ENCODE peak calls at places on chromosomes 11 and 22, in four cellular contexts. J is T1000, O is iris pigment epithelial cell, V is sigmoid colon. H is an unnamed sample.

GRCh38 chr22:49751318-49751967 is 76.2 kb downstream of the BRD1 start:
- DNase-seq in J (no peak), O (no peak), V (no peak), H (no peak)

GRCh38 chr22:27662359-27663030 is 139.1 kb downstream of the MN1 start:
- DNase-seq in V (no peak), O (no peak), J (no peak), H (peak)

GRCh38 chr11:60700689-60701508 is 1.5 kb downstream of the MS4A8 start:
- DNase-seq in J (no peak), O (peak), V (no peak), H (no peak)

GRCh38 chr22:45073064-45073463 is 63.3 kb upstream of the PHF21B start:
- DNase-seq in V (no peak), O (no peak), J (no peak), H (no peak)

GRCh38 chr11:35632301-35632700 is 14.0 kb downstream of the FJX1 start:
- DNase-seq in J (peak), V (no peak), O (no peak), H (no peak)

GRCh38 chr11:108929241-108929640 is 264.4 kb downstream of the DDX10 start:
- DNase-seq in J (no peak), V (no peak), O (peak), H (no peak)

GRCh38 chr11:70532728-70533127 is 134.4 kb downstream of the CTTN start:
- DNase-seq in V (no peak), O (no peak), J (no peak), H (no peak)

GRCh38 chr11:1749020-1749758 is 1.2 kb downstream of the IFITM10 start:
- DNase-seq in O (no peak), J (no peak), V (no peak), H (no peak)

GRCh38 chr11:40302669-40303068 is 1156.8 kb downstream of the LRRC4C start:
- DNase-seq in V (no peak), O (peak), J (no peak), H (no peak)

GRCh38 chr11:117927926-117928325 is 1.3 kb downstream of the TMPRSS13 start:
- DNase-seq in V (no peak), O (no peak), J (no peak), H (peak)

GRCh38 chr11:37804666-37805065 is 1206.6 kb upstream of the RAG2 start:
- DNase-seq in O (no peak), V (no peak), J (no peak), H (no peak)

GRCh38 chr22:44357962-44358553 is 45.3 kb upstream of the SHISAL1 start:
- DNase-seq in V (peak), O (no peak), J (no peak), H (no peak)

GRCh38 chr22:40748388-40748970 is 69.2 kb downstream of the MCHR1 start:
- DNase-seq in O (no peak), J (no peak), V (no peak), H (no peak)

GRCh38 chr11:15248749-15249148 is 134.0 kb downstream of the INSC start:
- DNase-seq in V (no peak), O (no peak), J (no peak), H (no peak)

GRCh38 chr11:76616676-76617552 is 53.6 kb downstream of the LRRC32 start:
- DNase-seq in O (no peak), V (peak), J (no peak), H (peak)

GRCh38 chr11:38824573-38824972 is 2226.5 kb upstream of the RAG2 start:
- DNase-seq in V (no peak), J (no peak), O (peak), H (no peak)

GRCh38 chr11:95469268-95469667 is 238.3 kb upstream of the SESN3 start:
- DNase-seq in J (no peak), O (no peak), V (no peak), H (no peak)

GRCh38 chr22:19689408-19689807 is 24.9 kb upstream of the SEPTIN5 start:
- DNase-seq in J (no peak), V (peak), O (no peak), H (no peak)

GRCh38 chr11:66881927-66882452 is 25.1 kb downstream of the LRFN4 start:
- DNase-seq in V (no peak), O (no peak), J (no peak), H (no peak)

GRCh38 chr11:117835576-117835975 is 11.0 kb upstream of the FXYD2 start:
- DNase-seq in J (no peak), O (no peak), V (no peak), H (peak)

GRCh38 chr22:28750471-28750881 is 8.6 kb downstream of the HSCB start:
- DNase-seq in J (no peak), O (peak), V (no peak), H (no peak)

GRCh38 chr11:69292221-69292648 is 1.7 kb upstream of the MYEOV start:
- DNase-seq in V (no peak), J (no peak), O (no peak), H (no peak)

GRCh38 chr11:120385110-120385509 is 48.9 kb downstream of the ARHGEF12 start:
- DNase-seq in O (no peak), V (no peak), J (no peak), H (no peak)

GRCh38 chr11:118054712-118055640 is 21.9 kb upstream of the TMPRSS4 start:
- DNase-seq in J (no peak), V (peak), O (no peak), H (peak)

GRCh38 chr11:119092880-119093665 is 8.4 kb downstream of the HMBS start:
- DNase-seq in J (no peak), O (peak), V (peak), H (no peak)

GRCh38 chr11:36333897-36334296 is 37.8 kb downstream of the PRR5L start:
- DNase-seq in V (no peak), J (no peak), O (peak), H (no peak)

GRCh38 chr11:79269923-79270322 is 170.9 kb downstream of the TENM4 start:
- DNase-seq in O (no peak), V (no peak), J (no peak), H (no peak)

GRCh38 chr11:72773291-72773690 is 20.6 kb downstream of the STARD10 start:
- DNase-seq in J (peak), V (peak), O (peak), H (no peak)

GRCh38 chr22:22424210-22424800 is 84.2 kb downstream of the ZNF280B start:
- DNase-seq in O (no peak), V (no peak), J (no peak), H (no peak)

GRCh38 chr11:8650401-8650990 is 32.0 kb downstream of the TRIM66 start:
- DNase-seq in J (no peak), V (no peak), O (no peak), H (no peak)

GRCh38 chr11:13333456-13333957 is 55.9 kb downstream of the BMAL1 start:
- DNase-seq in J (no peak), V (no peak), O (no peak), H (no peak)

GRCh38 chr22:43398246-43398645 is 13.6 kb upstream of the MPPED1 start:
- DNase-seq in J (no peak), V (no peak), O (no peak), H (no peak)

GRCh38 chr11:28289444-28289843 is 181.3 kb downstream of the METTL15 start:
- DNase-seq in V (no peak), O (peak), J (no peak), H (no peak)

GRCh38 chr22:44192811-44193536 is 12.2 kb downstream of the PARVG start:
- DNase-seq in O (no peak), V (no peak), J (no peak), H (no peak)

GRCh38 chr11:105838668-105839403 is 183.2 kb downstream of the MSANTD4 start:
- DNase-seq in J (no peak), O (peak), V (no peak), H (no peak)

GRCh38 chr11:44607987-44608386 is 42.5 kb downstream of the CD82 start:
- DNase-seq in O (peak), J (no peak), V (no peak), H (no peak)

GRCh38 chr22:45336971-45337431 is 27.3 kb downstream of the FAM118A start:
- DNase-seq in J (no peak), V (peak), O (peak), H (no peak)

H was measured in cardiac septum.